ENCODE peak calls at places on chromosomes 13 and 19, in four cellular contexts. U is GM23248, R is DND-41, L is IMR-90. I is an unnamed sample.

GRCh38 chr13:42485272-42485671 is 88.7 kb upstream of the TNFSF11 start:
- DNase-seq in U (no peak), R (no peak), L (no peak), I (no peak)

GRCh38 chr13:33229446-33230177 is 55.9 kb downstream of the STARD13 start:
- DNase-seq in U (no peak), R (no peak), L (no peak), I (no peak)

GRCh38 chr13:83151308-83151660 is 731.0 kb downstream of the SLITRK1 start:
- DNase-seq in U (peak; percentile 47), R (no peak), L (peak; percentile 32), I (peak; percentile 2)

GRCh38 chr19:4518345-4519171 is at the start of gene PLIN4:
- DNase-seq in U (peak; percentile 49), R (no peak), L (peak; percentile 38), I (peak; percentile 4)

GRCh38 chr13:27295096-27295495 is 24.5 kb downstream of the RASL11A start:
- DNase-seq in U (no peak), R (no peak), L (no peak), I (no peak)

GRCh38 chr19:41799444-41800000 is 3.1 kb downstream of the CEACAM3 start:
- DNase-seq in U (no peak), R (no peak), L (no peak), I (no peak)

GRCh38 chr13:52158629-52159158 is 703 bp downstream of the NEK3 start:
- DNase-seq in U (peak; percentile 74), R (no peak), L (peak; percentile 28), I (peak; percentile 42)

GRCh38 chr19:2841858-2842574 is 741 bp downstream of the ZNF555 start:
- DNase-seq in U (peak; percentile 45), R (no peak), L (no peak), I (no peak)

GRCh38 chr19:33477781-33478180 is 43.8 kb downstream of the PEPD start:
- DNase-seq in U (no peak), R (no peak), L (peak; percentile 21), I (peak; percentile 71)

GRCh38 chr13:109745702-109746101 is 40.7 kb downstream of the IRS2 start:
- DNase-seq in U (no peak), R (no peak), L (no peak), I (no peak)

GRCh38 chr19:53394522-53394973 is 401 bp upstream of the ZNF765 start:
- DNase-seq in U (peak; percentile 79), R (peak; percentile 32), L (peak; percentile 61), I (peak; percentile 53)

GRCh38 chr13:33188093-33188882 is 97.3 kb downstream of the STARD13 start:
- DNase-seq in U (peak; percentile 30), R (no peak), L (peak; percentile 57), I (peak; percentile 66)

GRCh38 chr13:52361225-52361624 is 44.7 kb downstream of the THSD1 start:
- DNase-seq in U (no peak), R (no peak), L (no peak), I (no peak)

GRCh38 chr13:31951215-31951678 is 80.3 kb upstream of the FRY start:
- DNase-seq in U (peak; percentile 33), R (no peak), L (peak; percentile 70), I (peak; percentile 14)

GRCh38 chr19:15836595-15837398 is 21.3 kb upstream of the OR10H1 start:
- DNase-seq in U (peak; percentile 99), R (peak; percentile 99), L (peak; percentile 88), I (peak; percentile 78)

GRCh38 chr13:19157461-19157860 is 24.2 kb downstream of the TUBA3C start:
- DNase-seq in U (no peak), R (no peak), L (no peak), I (no peak)
- H3K9me3 ChIP-seq in U (no peaks in the 10 kb centered on the region), R (peaks cover 27% of the 10 kb centered on the region), L (peaks cover 76% of the 10 kb centered on the region), I (peaks cover 45% of the 10 kb centered on the region)

GRCh38 chr19:46950526-46951235 is 69.0 kb upstream of the NPAS1 start:
- DNase-seq in U (no peak), R (no peak), L (no peak), I (no peak)
- H3K4me3 ChIP-seq in U (no peak overlapping the region), R (no peak overlapping the region), L (no peak overlapping the region), I (no peak overlapping the region)

DNA sequence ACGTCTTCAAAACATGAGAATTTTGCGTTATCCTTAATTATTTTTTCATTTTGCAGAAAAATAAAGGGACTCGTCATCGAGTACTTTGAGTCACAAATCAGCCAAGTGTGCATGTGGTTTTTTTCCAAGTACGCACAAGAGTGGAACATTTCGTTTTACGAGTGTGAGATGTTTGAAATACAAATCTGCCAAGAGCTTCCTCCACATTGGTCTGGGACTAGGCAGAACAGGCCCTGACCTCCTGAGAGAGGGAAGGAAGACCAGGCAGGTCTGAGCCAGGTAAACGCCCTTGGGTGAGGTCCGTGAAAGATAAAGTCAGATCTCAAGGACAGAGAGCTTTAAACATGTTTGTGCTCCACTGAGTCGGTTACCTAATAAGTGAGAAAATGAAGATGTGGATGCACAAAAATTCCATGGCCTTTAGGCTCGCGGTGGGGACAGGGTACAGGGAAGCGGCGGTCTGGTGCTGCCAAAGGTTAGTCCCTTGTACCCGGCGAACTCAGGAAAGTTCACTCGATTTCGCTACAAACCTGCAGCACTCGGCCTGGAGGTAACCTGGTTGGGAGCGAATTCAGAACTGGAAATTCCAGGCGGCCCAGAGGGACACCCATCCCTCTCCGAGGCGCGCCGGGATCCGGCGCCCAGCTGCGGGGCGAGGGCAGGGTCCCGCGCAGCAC is 448 bp upstream of the ITM2B start:
- DNase-seq in U (peak; percentile 33), R (no peak), L (no peak), I (no peak)
- H3K9ac ChIP-seq in U (peak overlapping the region; percentile 94), R (peak overlapping the region; percentile 99), L (peak overlapping the region; percentile 77), I (peak overlapping the region; percentile 94)

GRCh38 chr19:36894849-36895383 is 21.2 kb downstream of the ZNF829 start:
- DNase-seq in U (no peak), R (no peak), L (no peak), I (no peak)

GRCh38 chr19:36898422-36898821 is 17.7 kb downstream of the ZNF829 start:
- DNase-seq in U (no peak), R (no peak), L (no peak), I (no peak)
- H3K9me3 ChIP-seq in U (peaks cover 20% of the 10 kb centered on the region), R (peaks cover 68% of the 10 kb centered on the region), L (peaks cover 54% of the 10 kb centered on the region), I (peaks cover 43% of the 10 kb centered on the region)

DNA sequence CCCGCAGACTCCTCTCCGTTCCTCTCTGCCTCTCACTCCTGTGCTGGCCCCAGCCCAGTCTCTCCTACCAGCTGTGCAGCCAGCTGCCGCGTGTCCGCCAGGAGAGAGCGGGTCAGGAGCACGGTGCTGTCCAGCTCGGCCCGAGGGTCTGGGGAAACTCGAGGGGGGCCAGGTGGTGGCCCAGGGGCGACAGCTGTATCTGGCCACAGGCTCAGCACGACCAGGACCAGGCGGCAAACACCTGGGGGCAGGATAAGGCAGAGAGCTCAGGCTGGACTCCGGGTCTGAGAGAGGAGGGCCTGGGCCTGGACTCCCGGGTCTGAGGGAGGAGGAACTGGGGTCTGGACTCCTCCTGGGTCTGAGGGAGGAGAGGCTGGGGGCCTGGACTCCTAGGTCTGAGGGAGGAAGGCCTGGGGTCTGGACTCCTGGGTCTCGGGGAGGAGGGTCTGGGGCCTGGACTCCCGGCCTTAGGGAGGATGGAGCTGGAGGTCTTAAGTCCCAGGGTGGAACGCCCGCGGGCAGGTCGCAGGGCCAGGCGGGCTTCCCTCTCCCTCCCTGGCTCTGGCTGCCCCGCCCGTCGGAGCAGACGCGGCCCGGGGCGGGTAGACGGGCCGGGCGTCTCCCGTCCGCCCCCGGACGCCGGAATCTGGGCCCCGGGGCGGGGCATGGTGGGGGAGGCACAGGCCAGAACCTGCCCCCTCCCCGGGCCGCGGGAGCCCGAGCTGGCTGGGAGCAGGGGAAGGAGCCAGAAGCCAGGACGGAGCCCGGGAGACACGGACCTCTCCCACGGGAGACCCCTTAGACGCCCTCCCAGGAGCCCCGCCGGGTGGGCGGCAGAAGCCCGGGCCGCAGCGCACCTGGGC is 1.3 kb downstream of the IL11 start:
- DNase-seq in U (peak; percentile 93), R (no peak), L (peak; percentile 49), I (peak; percentile 34)
- H3K4me3 ChIP-seq in U (peak overlapping the region; percentile 75), R (no peak overlapping the region), L (peak overlapping the region; percentile 73), I (peak overlapping the region; percentile 72)

DNA sequence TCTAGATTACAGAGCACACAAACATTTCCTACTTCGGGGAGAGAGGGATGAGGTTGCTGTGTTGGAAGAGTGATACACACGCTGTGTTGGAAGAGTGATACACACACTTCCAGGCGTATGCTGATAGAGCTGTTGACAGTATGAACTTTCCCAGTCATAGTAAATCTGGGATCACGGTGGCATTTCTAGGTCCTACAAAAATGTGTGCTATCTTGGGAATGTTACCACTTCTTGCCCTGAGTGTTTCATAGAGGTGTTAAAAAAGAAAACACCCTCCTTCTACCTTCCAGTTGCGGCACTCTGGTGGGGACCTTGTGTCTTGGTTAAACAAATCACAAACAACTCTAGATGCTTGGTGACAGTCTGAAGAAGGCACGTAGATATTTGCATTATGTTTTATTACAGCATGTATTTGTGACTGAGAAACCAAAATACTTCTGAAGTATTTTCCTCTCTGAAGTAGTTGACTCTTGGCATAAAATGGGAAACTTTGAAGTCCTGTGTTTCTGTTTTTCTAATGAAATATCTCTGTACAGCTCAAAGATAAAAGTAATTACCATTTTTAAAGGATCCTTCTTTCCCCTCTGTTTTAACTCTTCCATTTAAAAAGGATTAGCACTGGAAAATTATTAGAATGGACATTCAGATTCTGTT is 52.5 kb downstream of the ARHGAP35 start:
- DNase-seq in U (peak; percentile 36), R (no peak), L (no peak), I (no peak)
- H3K9ac ChIP-seq in U (peak overlapping the region; percentile 56), R (no peak overlapping the region), L (peak overlapping the region; percentile 11), I (peak overlapping the region; percentile 37)